ENCODE peak calls at places on chromosome 9, in ten cellular contexts. One of them, this sample, is unnamed.

GRCh38 chr9:127133739-127134167 is 11.3 kb upstream of the ANGPTL2 start:
- DNase-seq in omental fat pad: no peak
- DNase-seq in GM10248: no peak
- DNase-seq in neural crest cell: no peak
- DNase-seq in AG20443: peak
- DNase-seq in NB4: no peak
- DNase-seq in right cardiac atrium: peak
- DNase-seq in M059J: peak
- DNase-seq in stimulated activated CD4-positive, alpha-beta T cell treated with anti-CD3 and anti-CD28 coated beads, TNF-alpha, amount 100 ng/mL, for 4 hours: no peak
- DNase-seq in AG09309: no peak
- DNase-seq in this sample: no peak

GRCh38 chr9:72524820-72525539 is 3.6 kb downstream of the TMC1 start:
- DNase-seq in AG09309: peak
- DNase-seq in M059J: peak
- DNase-seq in neural crest cell: no peak
- DNase-seq in omental fat pad: peak
- DNase-seq in AG20443: peak
- DNase-seq in GM10248: peak
- DNase-seq in stimulated activated CD4-positive, alpha-beta T cell treated with anti-CD3 and anti-CD28 coated beads, TNF-alpha, amount 100 ng/mL, for 4 hours: peak
- DNase-seq in right cardiac atrium: no peak
- DNase-seq in NB4: peak
- DNase-seq in this sample: no peak

GRCh38 chr9:21616082-21616778 is 134.1 kb upstream of the IFNE start:
- DNase-seq in AG20443: peak
- DNase-seq in neural crest cell: no peak
- DNase-seq in AG09309: peak
- DNase-seq in GM10248: no peak
- DNase-seq in right cardiac atrium: no peak
- DNase-seq in stimulated activated CD4-positive, alpha-beta T cell treated with anti-CD3 and anti-CD28 coated beads, TNF-alpha, amount 100 ng/mL, for 4 hours: no peak
- DNase-seq in NB4: no peak
- DNase-seq in omental fat pad: no peak
- DNase-seq in M059J: peak
- DNase-seq in this sample: no peak

GRCh38 chr9:68741751-68742730 is 37.0 kb downstream of the PIP5K1B start:
- DNase-seq in neural crest cell: no peak
- DNase-seq in AG09309: no peak
- DNase-seq in NB4: no peak
- DNase-seq in GM10248: no peak
- DNase-seq in right cardiac atrium: no peak
- DNase-seq in AG20443: no peak
- DNase-seq in omental fat pad: no peak
- DNase-seq in stimulated activated CD4-positive, alpha-beta T cell treated with anti-CD3 and anti-CD28 coated beads, TNF-alpha, amount 100 ng/mL, for 4 hours: no peak
- DNase-seq in M059J: no peak
- DNase-seq in this sample: no peak

GRCh38 chr9:134600836-134601638 is 40.6 kb upstream of the COL5A1 start:
- DNase-seq in omental fat pad: no peak
- DNase-seq in NB4: no peak
- DNase-seq in stimulated activated CD4-positive, alpha-beta T cell treated with anti-CD3 and anti-CD28 coated beads, TNF-alpha, amount 100 ng/mL, for 4 hours: no peak
- DNase-seq in neural crest cell: no peak
- DNase-seq in GM10248: no peak
- DNase-seq in M059J: no peak
- DNase-seq in AG20443: no peak
- DNase-seq in right cardiac atrium: no peak
- DNase-seq in AG09309: no peak
- DNase-seq in this sample: no peak

GRCh38 chr9:110016340-110016739 is 191.6 kb downstream of the C9orf152 start:
- DNase-seq in M059J: peak
- DNase-seq in AG09309: no peak
- DNase-seq in AG20443: peak
- DNase-seq in stimulated activated CD4-positive, alpha-beta T cell treated with anti-CD3 and anti-CD28 coated beads, TNF-alpha, amount 100 ng/mL, for 4 hours: no peak
- DNase-seq in NB4: no peak
- DNase-seq in omental fat pad: no peak
- DNase-seq in neural crest cell: no peak
- DNase-seq in GM10248: no peak
- DNase-seq in right cardiac atrium: no peak
- DNase-seq in this sample: no peak

GRCh38 chr9:22215492-22215891 is 206.4 kb upstream of the CDKN2B start:
- DNase-seq in omental fat pad: no peak
- DNase-seq in right cardiac atrium: no peak
- DNase-seq in neural crest cell: no peak
- DNase-seq in GM10248: no peak
- DNase-seq in AG09309: no peak
- DNase-seq in stimulated activated CD4-positive, alpha-beta T cell treated with anti-CD3 and anti-CD28 coated beads, TNF-alpha, amount 100 ng/mL, for 4 hours: no peak
- DNase-seq in AG20443: no peak
- DNase-seq in NB4: no peak
- DNase-seq in M059J: no peak
- DNase-seq in this sample: no peak

GRCh38 chr9:96158909-96159575 is 142.9 kb downstream of the HSD17B3 start:
- DNase-seq in NB4: peak
- DNase-seq in AG20443: no peak
- DNase-seq in AG09309: no peak
- DNase-seq in right cardiac atrium: no peak
- DNase-seq in M059J: peak
- DNase-seq in omental fat pad: no peak
- DNase-seq in GM10248: no peak
- DNase-seq in stimulated activated CD4-positive, alpha-beta T cell treated with anti-CD3 and anti-CD28 coated beads, TNF-alpha, amount 100 ng/mL, for 4 hours: no peak
- DNase-seq in neural crest cell: no peak
- DNase-seq in this sample: no peak

GRCh38 chr9:96126321-96126881 is 175.6 kb downstream of the HSD17B3 start:
- DNase-seq in neural crest cell: no peak
- DNase-seq in omental fat pad: no peak
- DNase-seq in M059J: no peak
- DNase-seq in stimulated activated CD4-positive, alpha-beta T cell treated with anti-CD3 and anti-CD28 coated beads, TNF-alpha, amount 100 ng/mL, for 4 hours: no peak
- DNase-seq in AG20443: no peak
- DNase-seq in AG09309: no peak
- DNase-seq in NB4: no peak
- DNase-seq in GM10248: no peak
- DNase-seq in right cardiac atrium: no peak
- DNase-seq in this sample: no peak

GRCh38 chr9:804026-804425 is 37.5 kb upstream of the DMRT1 start:
- DNase-seq in AG09309: no peak
- DNase-seq in right cardiac atrium: no peak
- DNase-seq in omental fat pad: no peak
- DNase-seq in stimulated activated CD4-positive, alpha-beta T cell treated with anti-CD3 and anti-CD28 coated beads, TNF-alpha, amount 100 ng/mL, for 4 hours: no peak
- DNase-seq in M059J: peak
- DNase-seq in NB4: no peak
- DNase-seq in neural crest cell: no peak
- DNase-seq in GM10248: no peak
- DNase-seq in AG20443: no peak
- DNase-seq in this sample: no peak

GRCh38 chr9:125467341-125467740 is 205.7 kb downstream of the GAPVD1 start:
- DNase-seq in neural crest cell: no peak
- DNase-seq in stimulated activated CD4-positive, alpha-beta T cell treated with anti-CD3 and anti-CD28 coated beads, TNF-alpha, amount 100 ng/mL, for 4 hours: no peak
- DNase-seq in M059J: no peak
- DNase-seq in AG09309: no peak
- DNase-seq in AG20443: no peak
- DNase-seq in right cardiac atrium: peak
- DNase-seq in GM10248: no peak
- DNase-seq in omental fat pad: no peak
- DNase-seq in NB4: no peak
- DNase-seq in this sample: no peak

GRCh38 chr9:112273826-112274225 is 59.6 kb downstream of the PTBP3 start:
- DNase-seq in neural crest cell: no peak
- DNase-seq in right cardiac atrium: no peak
- DNase-seq in AG20443: no peak
- DNase-seq in GM10248: no peak
- DNase-seq in stimulated activated CD4-positive, alpha-beta T cell treated with anti-CD3 and anti-CD28 coated beads, TNF-alpha, amount 100 ng/mL, for 4 hours: no peak
- DNase-seq in AG09309: no peak
- DNase-seq in NB4: no peak
- DNase-seq in M059J: no peak
- DNase-seq in omental fat pad: no peak
- DNase-seq in this sample: no peak

GRCh38 chr9:19618816-19619215 is 170.0 kb downstream of the SLC24A2 start:
- DNase-seq in omental fat pad: no peak
- DNase-seq in GM10248: no peak
- DNase-seq in AG20443: no peak
- DNase-seq in AG09309: no peak
- DNase-seq in stimulated activated CD4-positive, alpha-beta T cell treated with anti-CD3 and anti-CD28 coated beads, TNF-alpha, amount 100 ng/mL, for 4 hours: no peak
- DNase-seq in NB4: no peak
- DNase-seq in M059J: no peak
- DNase-seq in right cardiac atrium: no peak
- DNase-seq in neural crest cell: no peak
- DNase-seq in this sample: no peak

GRCh38 chr9:134896834-134897583 is 16.4 kb downstream of the FCN2 start:
- DNase-seq in right cardiac atrium: no peak
- DNase-seq in GM10248: no peak
- DNase-seq in stimulated activated CD4-positive, alpha-beta T cell treated with anti-CD3 and anti-CD28 coated beads, TNF-alpha, amount 100 ng/mL, for 4 hours: no peak
- DNase-seq in neural crest cell: no peak
- DNase-seq in omental fat pad: no peak
- DNase-seq in M059J: no peak
- DNase-seq in NB4: no peak
- DNase-seq in AG09309: no peak
- DNase-seq in AG20443: no peak
- DNase-seq in this sample: no peak

GRCh38 chr9:125243792-125244260 is 2.7 kb upstream of the HSPA5 start:
- DNase-seq in neural crest cell: no peak
- DNase-seq in GM10248: no peak
- DNase-seq in stimulated activated CD4-positive, alpha-beta T cell treated with anti-CD3 and anti-CD28 coated beads, TNF-alpha, amount 100 ng/mL, for 4 hours: no peak
- DNase-seq in omental fat pad: no peak
- DNase-seq in right cardiac atrium: no peak
- DNase-seq in AG20443: no peak
- DNase-seq in M059J: no peak
- DNase-seq in NB4: no peak
- DNase-seq in AG09309: no peak
- DNase-seq in this sample: no peak

GRCh38 chr9:130421802-130422276 is 22.9 kb upstream of the ASS1 start:
- DNase-seq in stimulated activated CD4-positive, alpha-beta T cell treated with anti-CD3 and anti-CD28 coated beads, TNF-alpha, amount 100 ng/mL, for 4 hours: no peak
- DNase-seq in GM10248: no peak
- DNase-seq in AG09309: peak
- DNase-seq in AG20443: no peak
- DNase-seq in neural crest cell: no peak
- DNase-seq in right cardiac atrium: no peak
- DNase-seq in M059J: peak
- DNase-seq in omental fat pad: no peak
- DNase-seq in NB4: no peak
- DNase-seq in this sample: no peak

GRCh38 chr9:89608646-89609335 is 4.0 kb downstream of the GADD45G start:
- DNase-seq in M059J: no peak
- DNase-seq in omental fat pad: no peak
- DNase-seq in right cardiac atrium: no peak
- DNase-seq in AG09309: no peak
- DNase-seq in stimulated activated CD4-positive, alpha-beta T cell treated with anti-CD3 and anti-CD28 coated beads, TNF-alpha, amount 100 ng/mL, for 4 hours: no peak
- DNase-seq in NB4: no peak
- DNase-seq in AG20443: no peak
- DNase-seq in GM10248: no peak
- DNase-seq in neural crest cell: no peak
- DNase-seq in this sample: no peak

GRCh38 chr9:108468364-108468763 is 387.4 kb downstream of the ACTL7B start:
- DNase-seq in neural crest cell: peak
- DNase-seq in stimulated activated CD4-positive, alpha-beta T cell treated with anti-CD3 and anti-CD28 coated beads, TNF-alpha, amount 100 ng/mL, for 4 hours: no peak
- DNase-seq in M059J: peak
- DNase-seq in AG20443: no peak
- DNase-seq in omental fat pad: no peak
- DNase-seq in NB4: peak
- DNase-seq in AG09309: no peak
- DNase-seq in GM10248: peak
- DNase-seq in right cardiac atrium: peak
- DNase-seq in this sample: no peak

GRCh38 chr9:120693609-120694008 is 20.7 kb downstream of the MEGF9 start:
- DNase-seq in AG09309: no peak
- DNase-seq in stimulated activated CD4-positive, alpha-beta T cell treated with anti-CD3 and anti-CD28 coated beads, TNF-alpha, amount 100 ng/mL, for 4 hours: no peak
- DNase-seq in AG20443: no peak
- DNase-seq in neural crest cell: no peak
- DNase-seq in NB4: no peak
- DNase-seq in M059J: no peak
- DNase-seq in right cardiac atrium: no peak
- DNase-seq in GM10248: no peak
- DNase-seq in omental fat pad: no peak
- DNase-seq in this sample: no peak

GRCh38 chr9:130276121-130276520 is 10.6 kb downstream of the HMCN2 start:
- DNase-seq in omental fat pad: no peak
- DNase-seq in right cardiac atrium: no peak
- DNase-seq in AG20443: no peak
- DNase-seq in GM10248: no peak
- DNase-seq in stimulated activated CD4-positive, alpha-beta T cell treated with anti-CD3 and anti-CD28 coated beads, TNF-alpha, amount 100 ng/mL, for 4 hours: no peak
- DNase-seq in M059J: peak
- DNase-seq in AG09309: peak
- DNase-seq in neural crest cell: no peak
- DNase-seq in NB4: no peak
- DNase-seq in this sample: no peak

GRCh38 chr9:114200721-114201300 is 45.5 kb downstream of the COL27A1 start:
- DNase-seq in GM10248: no peak
- DNase-seq in omental fat pad: no peak
- DNase-seq in stimulated activated CD4-positive, alpha-beta T cell treated with anti-CD3 and anti-CD28 coated beads, TNF-alpha, amount 100 ng/mL, for 4 hours: no peak
- DNase-seq in M059J: no peak
- DNase-seq in right cardiac atrium: no peak
- DNase-seq in AG20443: no peak
- DNase-seq in AG09309: no peak
- DNase-seq in NB4: no peak
- DNase-seq in neural crest cell: no peak
- DNase-seq in this sample: no peak

GRCh38 chr9:135244751-135245221 is 157.3 kb downstream of the OLFM1 start:
- DNase-seq in GM10248: no peak
- DNase-seq in right cardiac atrium: peak
- DNase-seq in AG20443: no peak
- DNase-seq in stimulated activated CD4-positive, alpha-beta T cell treated with anti-CD3 and anti-CD28 coated beads, TNF-alpha, amount 100 ng/mL, for 4 hours: no peak
- DNase-seq in neural crest cell: no peak
- DNase-seq in M059J: no peak
- DNase-seq in AG09309: no peak
- DNase-seq in NB4: no peak
- DNase-seq in omental fat pad: no peak
- DNase-seq in this sample: no peak

GRCh38 chr9:33818167-33818831 is 1.3 kb downstream of the UBE2R2 start:
- DNase-seq in AG09309: no peak
- DNase-seq in omental fat pad: no peak
- DNase-seq in GM10248: peak
- DNase-seq in neural crest cell: no peak
- DNase-seq in M059J: peak
- DNase-seq in stimulated activated CD4-positive, alpha-beta T cell treated with anti-CD3 and anti-CD28 coated beads, TNF-alpha, amount 100 ng/mL, for 4 hours: peak
- DNase-seq in right cardiac atrium: no peak
- DNase-seq in NB4: peak
- DNase-seq in AG20443: no peak
- DNase-seq in this sample: no peak

GRCh38 chr9:114033397-114034103 is 44.5 kb downstream of the AMBP start:
- DNase-seq in AG20443: peak
- DNase-seq in M059J: peak
- DNase-seq in omental fat pad: no peak
- DNase-seq in NB4: peak
- DNase-seq in stimulated activated CD4-positive, alpha-beta T cell treated with anti-CD3 and anti-CD28 coated beads, TNF-alpha, amount 100 ng/mL, for 4 hours: no peak
- DNase-seq in AG09309: no peak
- DNase-seq in GM10248: peak
- DNase-seq in neural crest cell: peak
- DNase-seq in right cardiac atrium: peak
- DNase-seq in this sample: no peak

GRCh38 chr9:134782921-134783698 is 97.5 kb upstream of the FCN2 start:
- DNase-seq in NB4: peak
- DNase-seq in GM10248: no peak
- DNase-seq in M059J: no peak
- DNase-seq in neural crest cell: no peak
- DNase-seq in stimulated activated CD4-positive, alpha-beta T cell treated with anti-CD3 and anti-CD28 coated beads, TNF-alpha, amount 100 ng/mL, for 4 hours: no peak
- DNase-seq in AG09309: no peak
- DNase-seq in AG20443: no peak
- DNase-seq in omental fat pad: no peak
- DNase-seq in right cardiac atrium: no peak
- DNase-seq in this sample: no peak

GRCh38 chr9:70400107-70400892 is 14.2 kb downstream of the KLF9 start:
- DNase-seq in GM10248: no peak
- DNase-seq in stimulated activated CD4-positive, alpha-beta T cell treated with anti-CD3 and anti-CD28 coated beads, TNF-alpha, amount 100 ng/mL, for 4 hours: no peak
- DNase-seq in AG20443: no peak
- DNase-seq in AG09309: no peak
- DNase-seq in M059J: no peak
- DNase-seq in neural crest cell: no peak
- DNase-seq in right cardiac atrium: no peak
- DNase-seq in NB4: no peak
- DNase-seq in omental fat pad: no peak
- DNase-seq in this sample: no peak

GRCh38 chr9:71648453-71648852 is 119.9 kb downstream of the CEMIP2 start:
- DNase-seq in right cardiac atrium: no peak
- DNase-seq in omental fat pad: no peak
- DNase-seq in AG20443: no peak
- DNase-seq in neural crest cell: no peak
- DNase-seq in stimulated activated CD4-positive, alpha-beta T cell treated with anti-CD3 and anti-CD28 coated beads, TNF-alpha, amount 100 ng/mL, for 4 hours: no peak
- DNase-seq in M059J: no peak
- DNase-seq in GM10248: no peak
- DNase-seq in NB4: no peak
- DNase-seq in AG09309: no peak
- DNase-seq in this sample: no peak

GRCh38 chr9:112858625-112859147 is 32.0 kb downstream of the SLC46A2 start:
- DNase-seq in NB4: peak
- DNase-seq in omental fat pad: no peak
- DNase-seq in AG09309: no peak
- DNase-seq in stimulated activated CD4-positive, alpha-beta T cell treated with anti-CD3 and anti-CD28 coated beads, TNF-alpha, amount 100 ng/mL, for 4 hours: no peak
- DNase-seq in GM10248: peak
- DNase-seq in M059J: no peak
- DNase-seq in AG20443: peak
- DNase-seq in right cardiac atrium: no peak
- DNase-seq in neural crest cell: no peak
- DNase-seq in this sample: peak